ENCODE peak calls at places on chromosome 10, in nine cellular contexts. Y, Z, L, N, S, F, T, A and I are unnamed samples.

GRCh38 chr10:82925547-82925946 is 1050.6 kb downstream of the NRG3 start:
- DNase-seq in Y (no peak), Z (no peak), L (no peak), N (peak), S (no peak), F (peak), T (no peak), A (no peak), I (peak)

GRCh38 chr10:29946953-29947700 is 112.3 kb downstream of the JCAD start:
- DNase-seq in Y (no peak), Z (peak), L (no peak), N (peak), S (peak), F (peak), T (peak), A (no peak), I (peak)

GRCh38 chr10:68327889-68328786 is 3.7 kb upstream of the HNRNPH3 start:
- DNase-seq in Y (no peak), Z (no peak), L (no peak), N (peak), S (peak), F (peak), T (peak), A (peak), I (peak)

GRCh38 chr10:662686-663465 is 26.6 kb downstream of the DIP2C start:
- DNase-seq in Y (no peak), Z (no peak), L (no peak), N (no peak), S (no peak), F (no peak), T (no peak), A (no peak), I (no peak)

GRCh38 chr10:119378737-119379067 is 163.8 kb downstream of the RGS10 start:
- DNase-seq in Y (no peak), Z (no peak), L (no peak), N (no peak), S (no peak), F (no peak), T (no peak), A (no peak), I (no peak)

GRCh38 chr10:96468845-96469244 is 44.9 kb downstream of the TLL2 start:
- DNase-seq in Y (no peak), Z (no peak), L (no peak), N (no peak), S (no peak), F (no peak), T (no peak), A (no peak), I (no peak)

GRCh38 chr10:77363197-77363596 is 274.4 kb downstream of the KCNMA1 start:
- DNase-seq in Y (no peak), Z (no peak), L (no peak), N (no peak), S (no peak), F (no peak), T (no peak), A (no peak), I (no peak)

GRCh38 chr10:52387744-52388143 is 73.7 kb downstream of the DKK1 start:
- DNase-seq in Y (no peak), Z (no peak), L (no peak), N (peak), S (no peak), F (peak), T (no peak), A (no peak), I (peak)

GRCh38 chr10:69721690-69722310 is 79.9 kb upstream of the COL13A1 start:
- DNase-seq in Y (no peak), Z (no peak), L (peak), N (peak), S (peak), F (no peak), T (no peak), A (no peak), I (peak)

GRCh38 chr10:88227342-88228018 is 355.6 kb downstream of the RNLS start:
- DNase-seq in Y (no peak), Z (no peak), L (no peak), N (peak), S (peak), F (no peak), T (peak), A (no peak), I (no peak)

GRCh38 chr10:115141254-115141653 is 48.1 kb downstream of the ATRNL1 start:
- DNase-seq in Y (no peak), Z (no peak), L (no peak), N (peak), S (peak), F (no peak), T (peak), A (no peak), I (peak)

GRCh38 chr10:53453196-53453595 is 680.6 kb upstream of the MBL2 start:
- DNase-seq in Y (no peak), Z (no peak), L (no peak), N (no peak), S (no peak), F (no peak), T (peak), A (no peak), I (peak)

GRCh38 chr10:132124201-132124920 is 58.6 kb downstream of the JAKMIP3 start:
- DNase-seq in Y (no peak), Z (no peak), L (no peak), N (no peak), S (no peak), F (no peak), T (no peak), A (no peak), I (no peak)

GRCh38 chr10:126376956-126377355 is 11.3 kb downstream of the ADAM12 start:
- DNase-seq in Y (no peak), Z (no peak), L (no peak), N (peak), S (no peak), F (peak), T (no peak), A (no peak), I (peak)

GRCh38 chr10:14173706-14174594 is 156.8 kb downstream of the FRMD4A start:
- DNase-seq in Y (peak), Z (no peak), L (peak), N (no peak), S (peak), F (peak), T (no peak), A (no peak), I (no peak)

GRCh38 chr10:62050941-62051433 is 149.5 kb downstream of the ARID5B start:
- DNase-seq in Y (no peak), Z (no peak), L (no peak), N (peak), S (peak), F (peak), T (peak), A (no peak), I (peak)

GRCh38 chr10:106537866-106538265 is 626.6 kb downstream of the SORCS1 start:
- DNase-seq in Y (no peak), Z (no peak), L (no peak), N (no peak), S (no peak), F (no peak), T (no peak), A (no peak), I (no peak)

GRCh38 chr10:110006358-110007170 is 1.2 kb upstream of the ADD3 start:
- DNase-seq in Y (no peak), Z (peak), L (peak), N (peak), S (peak), F (peak), T (peak), A (peak), I (peak)

GRCh38 chr10:61900829-61901783 is at the start of gene ARID5B:
- DNase-seq in Y (peak), Z (peak), L (peak), N (peak), S (peak), F (peak), T (peak), A (peak), I (peak)

GRCh38 chr10:113679463-113680171 is at the start of gene CASP7:
- DNase-seq in Y (peak), Z (peak), L (peak), N (peak), S (peak), F (peak), T (peak), A (peak), I (peak)

GRCh38 chr10:84424731-84425165 is 96.4 kb downstream of the CCSER2 start:
- DNase-seq in Y (no peak), Z (peak), L (peak), N (peak), S (peak), F (peak), T (peak), A (no peak), I (peak)

GRCh38 chr10:59805043-59805442 is 51.8 kb upstream of the MRLN start:
- DNase-seq in Y (peak), Z (no peak), L (peak), N (peak), S (peak), F (no peak), T (peak), A (peak), I (peak)

GRCh38 chr10:35637456-35637855 is 4.6 kb downstream of the FZD8 start:
- DNase-seq in Y (no peak), Z (no peak), L (peak), N (peak), S (peak), F (no peak), T (no peak), A (no peak), I (no peak)

DNA sequence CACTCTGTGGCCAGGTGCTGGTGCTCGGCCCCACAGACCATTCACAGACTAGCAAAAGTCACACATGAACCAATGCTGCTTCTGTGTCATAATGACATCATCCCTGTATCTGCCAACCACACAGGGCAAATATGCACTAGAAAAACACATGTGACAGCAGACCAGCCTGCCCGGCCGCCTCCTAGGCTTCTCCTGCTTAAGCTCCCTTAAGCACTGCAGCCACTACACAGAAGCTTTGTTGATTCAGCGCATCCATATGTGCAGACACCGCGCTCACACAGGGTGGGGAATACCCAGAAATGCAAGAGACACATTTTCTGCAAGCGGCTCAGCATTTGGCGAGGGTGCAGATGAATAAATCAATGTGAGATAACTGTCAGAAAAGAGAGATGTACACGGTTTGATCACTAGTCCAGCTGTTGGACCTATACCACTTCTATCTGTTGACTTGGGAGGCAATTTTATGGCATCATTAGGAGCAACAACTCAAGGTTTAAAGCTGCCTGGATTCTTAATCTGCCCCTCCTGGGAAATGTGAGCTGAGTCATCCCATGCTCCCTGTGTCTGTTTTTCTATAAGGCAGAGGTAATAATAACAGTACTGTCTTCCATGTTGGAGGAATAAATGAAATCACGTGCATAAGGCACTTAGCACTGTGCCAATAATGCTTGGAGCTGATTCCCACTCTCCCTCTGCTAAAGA is 33.4 kb downstream of the CPXM2 start:
- DNase-seq in Y (no peak), Z (no peak), L (no peak), N (no peak), S (peak), F (peak), T (no peak), A (no peak), I (peak)
- TF ChIP-seq CTCF in Y (no peak), Z (no peak), L (no peak), N (no peak), S (no peak), F (no peak), T (no peak), A (no peak), I (no peak)

GRCh38 chr10:49115015-49115795 is at the start of gene VSTM4:
- DNase-seq in Y (peak), Z (no peak), L (peak), N (peak), S (peak), F (no peak), T (no peak), A (no peak), I (no peak)
- TF ChIP-seq CTCF in Y (no peak), Z (no peak), L (no peak), N (no peak), S (no peak), F (no peak), T (no peak), A (no peak), I (no peak)

GRCh38 chr10:79029478-79030390 is 39.0 kb upstream of the ZMIZ1 start:
- DNase-seq in Y (no peak), Z (no peak), L (no peak), N (no peak), S (no peak), F (no peak), T (no peak), A (no peak), I (no peak)
- TF ChIP-seq CTCF in Y (no peak), Z (no peak), L (no peak), N (no peak), S (no peak), F (no peak), T (no peak), A (no peak), I (no peak)

GRCh38 chr10:64036996-64037666 is 515.9 kb downstream of the REEP3 start:
- DNase-seq in Y (no peak), Z (no peak), L (peak), N (no peak), S (no peak), F (no peak), T (no peak), A (no peak), I (no peak)
- TF ChIP-seq CTCF in Y (no peak), Z (no peak), L (no peak), N (no peak), S (no peak), F (no peak), T (no peak), A (no peak), I (no peak)

GRCh38 chr10:75407296-75407715 is 5.7 kb upstream of the ZNF503 start:
- DNase-seq in Y (peak), Z (peak), L (peak), N (no peak), S (no peak), F (peak), T (no peak), A (no peak), I (no peak)
- TF ChIP-seq CTCF in Y (no peak), Z (no peak), L (no peak), N (no peak), S (no peak), F (no peak), T (no peak), A (no peak), I (no peak)

GRCh38 chr10:102801496-102801895 is 35.7 kb downstream of the CYP17A1 start:
- DNase-seq in Y (no peak), Z (no peak), L (no peak), N (peak), S (peak), F (peak), T (no peak), A (no peak), I (no peak)

GRCh38 chr10:102804382-102804781 is 32.8 kb downstream of the CYP17A1 start:
- DNase-seq in Y (no peak), Z (no peak), L (no peak), N (no peak), S (no peak), F (no peak), T (no peak), A (no peak), I (no peak)

GRCh38 chr10:102800601-102801335 is 36.4 kb downstream of the CYP17A1 start:
- DNase-seq in Y (no peak), Z (no peak), L (no peak), N (no peak), S (no peak), F (no peak), T (no peak), A (no peak), I (no peak)

GRCh38 chr10:102801978-102802377 is 35.2 kb downstream of the CYP17A1 start:
- DNase-seq in Y (no peak), Z (no peak), L (no peak), N (no peak), S (no peak), F (no peak), T (no peak), A (no peak), I (no peak)

GRCh38 chr10:102802920-102803534 is 34.2 kb downstream of the CYP17A1 start:
- DNase-seq in Y (no peak), Z (peak), L (no peak), N (peak), S (peak), F (peak), T (no peak), A (no peak), I (peak)
- TF ChIP-seq CTCF in Y (no peak), Z (no peak), L (no peak), N (no peak), S (no peak), F (no peak), T (no peak), A (no peak), I (no peak)

GRCh38 chr10:42836771-42837468 is 54.3 kb downstream of the BMS1 start:
- DNase-seq in Y (no peak), Z (no peak), L (no peak), N (peak), S (peak), F (peak), T (peak), A (no peak), I (peak)
- TF ChIP-seq CTCF in Y (no peak), Z (no peak), L (no peak), N (peak), S (peak), F (no peak), T (no peak), A (no peak), I (peak)

DNA sequence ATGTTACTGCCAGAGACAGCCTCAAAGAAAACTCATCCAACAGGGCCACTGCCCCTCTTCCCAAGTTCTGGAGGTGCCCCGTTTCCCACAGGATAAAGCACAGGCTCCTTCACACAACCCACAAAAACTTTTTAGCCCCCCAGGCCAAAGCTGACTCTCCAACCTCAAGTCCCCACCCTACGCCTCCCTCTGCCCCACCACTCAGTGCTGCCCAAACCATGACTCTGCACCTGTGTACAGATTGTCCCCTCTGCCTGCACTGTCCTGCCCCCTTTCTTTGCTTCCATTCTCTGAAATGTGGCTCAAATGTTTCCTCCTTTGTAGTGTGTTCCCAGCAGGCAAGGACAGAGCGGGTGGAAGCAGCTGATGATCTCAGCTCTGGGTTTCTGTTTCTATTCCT is 284.0 kb downstream of the GRID1 start:
- DNase-seq in Y (no peak), Z (no peak), L (no peak), N (no peak), S (no peak), F (no peak), T (no peak), A (no peak), I (no peak)
- TF ChIP-seq CTCF in Y (no peak), Z (no peak), L (no peak), N (no peak), S (no peak), F (no peak), T (no peak), A (no peak), I (no peak)

GRCh38 chr10:103507235-103508191 is 14.0 kb downstream of the NEURL1 start:
- DNase-seq in Y (no peak), Z (peak), L (peak), N (no peak), S (no peak), F (no peak), T (no peak), A (peak), I (no peak)
- TF ChIP-seq CTCF in Y (no peak), Z (no peak), L (no peak), N (no peak), S (no peak), F (no peak), T (no peak), A (peak), I (no peak)

GRCh38 chr10:78426181-78426580 is 392.5 kb downstream of the RPS24 start:
- DNase-seq in Y (no peak), Z (no peak), L (no peak), N (no peak), S (no peak), F (no peak), T (no peak), A (no peak), I (no peak)
- TF ChIP-seq CTCF in Y (no peak), Z (no peak), L (no peak), N (no peak), S (no peak), F (no peak), T (no peak), A (no peak), I (no peak)